ENCODE peak calls at places on chromosome 2, in seven cellular contexts. L, V, E, F, M, Q and S are unnamed samples. For H3K36me3, the result is how much of the 10 kb centered on the place peaks cover.

GRCh38 chr2:161613161-161613560 is 11.1 kb upstream of the SLC4A10 start:
- DNase-seq in L (no peak), V (no peak), E (no peak), F (no peak), M (no peak), Q (no peak), S (no peak)

GRCh38 chr2:190984595-190984994 is 29.4 kb downstream of the STAT1 start:
- DNase-seq in L (peak), V (peak), E (no peak), F (no peak), M (no peak), Q (no peak), S (no peak)

GRCh38 chr2:182649316-182649715 is 66.7 kb upstream of the DNAJC10 start:
- DNase-seq in L (peak), V (peak), E (no peak), F (no peak), M (peak), Q (peak), S (peak)

GRCh38 chr2:25491003-25491696 is 149.4 kb upstream of the DNMT3A start:
- DNase-seq in L (peak), V (no peak), E (no peak), F (no peak), M (no peak), Q (no peak), S (no peak)

GRCh38 chr2:235749121-235749780 is 255.4 kb downstream of the AGAP1 start:
- DNase-seq in L (no peak), V (peak), E (no peak), F (no peak), M (no peak), Q (no peak), S (no peak)

GRCh38 chr2:238974510-238975166 is 126.8 kb downstream of the TWIST2 start:
- DNase-seq in L (peak), V (peak), E (no peak), F (peak), M (no peak), Q (peak), S (no peak)

GRCh38 chr2:11784747-11785610 is 38.5 kb downstream of the LPIN1 start:
- DNase-seq in L (peak), V (peak), E (peak), F (peak), M (peak), Q (peak), S (peak)

GRCh38 chr2:176583530-176584101 is 314.4 kb downstream of the MTX2 start:
- DNase-seq in L (peak), V (peak), E (no peak), F (no peak), M (no peak), Q (no peak), S (no peak)

DNA sequence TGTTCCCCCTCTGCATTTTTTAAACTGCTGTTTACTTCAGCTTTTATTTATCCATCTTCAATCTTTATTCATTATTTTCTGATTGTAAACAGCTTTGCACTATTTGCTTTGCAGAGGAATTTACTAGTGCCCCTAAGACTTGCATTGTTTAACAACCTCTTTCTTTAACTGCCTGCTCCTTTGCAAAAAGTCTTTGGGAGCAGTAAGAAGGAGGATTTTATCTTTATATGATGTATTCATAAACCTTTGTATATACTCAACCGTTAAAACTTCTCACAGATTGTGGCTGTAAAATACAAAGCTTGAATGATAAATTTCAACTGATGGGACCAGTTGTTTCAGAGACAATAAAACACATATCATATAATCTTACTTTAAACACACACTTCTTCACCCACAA is 20.1 kb upstream of the VIT start:
- DNase-seq in L (no peak), V (no peak), E (no peak), F (no peak), M (no peak), Q (no peak), S (no peak)
- H3K4me3 ChIP-seq in L (no peak), V (no peak), E (no peak), F (no peak), M (no peak), Q (no peak), S (no peak)

GRCh38 chr2:73244580-73244979 is 10.5 kb downstream of the CCT7 start:
- DNase-seq in L (no peak), V (no peak), E (no peak), F (no peak), M (no peak), Q (no peak), S (no peak)
- H3K36me3 ChIP-seq in L (half or more), V (half or more), E (half or more), F (under half), M (under half), Q (half or more), S (half or more)

GRCh38 chr2:233950078-233950825 is 33.1 kb downstream of the TRPM8 start:
- DNase-seq in L (no peak), V (no peak), E (no peak), F (no peak), M (no peak), Q (no peak), S (no peak)

GRCh38 chr2:233953106-233953801 is 36.1 kb downstream of the TRPM8 start:
- DNase-seq in L (no peak), V (no peak), E (no peak), F (no peak), M (no peak), Q (no peak), S (no peak)

DNA sequence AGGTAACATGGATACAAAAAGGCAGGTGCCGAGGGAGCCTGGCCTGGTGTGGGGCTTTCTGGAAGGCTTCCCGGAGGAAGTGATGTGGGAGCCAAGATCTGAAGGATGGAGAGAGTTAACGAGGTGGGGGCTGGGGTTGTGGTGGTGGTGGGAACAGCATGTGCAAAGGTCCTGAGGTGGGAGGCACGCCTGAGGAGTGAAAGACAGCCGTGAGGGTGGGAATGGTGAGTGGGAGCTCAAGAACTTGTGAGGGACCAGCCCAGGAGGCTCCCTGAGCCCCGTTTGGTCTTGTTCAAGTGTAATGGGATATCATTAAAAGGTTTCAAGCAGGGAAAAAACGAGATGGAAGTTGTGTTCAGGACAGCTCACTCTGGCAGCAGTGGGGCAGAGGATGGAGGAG is 35.2 kb downstream of the TRPM8 start:
- DNase-seq in L (no peak), V (no peak), E (no peak), F (no peak), M (no peak), Q (no peak), S (no peak)
- H3K27ac ChIP-seq in L (no peak), V (no peak), E (no peak), F (no peak), M (no peak), Q (no peak), S (no peak)

DNA sequence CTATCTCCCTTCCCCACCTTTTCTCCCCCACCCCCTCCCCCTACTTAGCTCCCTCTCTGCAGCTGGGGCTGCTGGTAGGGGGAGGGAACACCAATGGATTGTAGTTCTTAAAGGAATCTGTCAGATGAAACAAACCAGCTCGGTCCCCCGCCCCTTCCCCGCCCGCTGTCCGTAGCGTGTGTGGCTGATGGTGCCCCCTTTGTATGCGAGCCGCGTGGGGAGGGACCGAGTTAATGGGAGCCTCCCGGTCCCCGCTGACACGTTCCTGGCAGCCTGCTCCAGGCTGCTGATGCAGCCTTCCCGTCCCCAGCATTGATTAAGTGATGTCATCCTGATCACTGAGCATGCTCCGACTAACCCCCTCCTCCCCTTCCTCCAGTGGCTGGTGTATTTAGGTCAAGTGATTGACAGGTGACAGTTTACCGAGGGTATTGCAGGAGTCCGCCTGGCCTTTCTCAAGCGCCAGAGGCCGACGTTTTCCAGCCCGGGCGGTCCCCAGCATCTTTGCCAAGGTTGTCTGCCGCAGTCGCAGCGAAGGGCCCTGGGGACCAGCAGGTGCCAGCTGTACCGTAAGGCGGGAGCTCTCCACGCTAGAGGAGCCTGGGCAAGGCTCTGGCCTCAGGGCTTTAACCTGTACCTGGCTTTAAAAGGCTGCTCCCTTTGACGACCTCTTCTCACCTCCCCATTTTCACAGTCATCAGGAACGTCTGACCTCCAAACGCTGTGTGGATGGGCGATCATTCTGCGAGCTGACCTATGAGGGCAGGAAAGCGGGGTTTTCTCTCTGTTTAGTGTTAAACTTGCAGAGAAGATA is 1.8 kb downstream of the KIF5C start:
- DNase-seq in L (peak), V (no peak), E (peak), F (peak), M (peak), Q (peak), S (peak)
- H3K4me3 ChIP-seq in L (peak), V (no peak), E (peak), F (peak), M (peak), Q (peak), S (peak)

GRCh38 chr2:46364797-46365457 is 67.7 kb downstream of the EPAS1 start:
- DNase-seq in L (peak), V (peak), E (peak), F (peak), M (peak), Q (peak), S (peak)

GRCh38 chr2:46362667-46363012 is 65.4 kb downstream of the EPAS1 start:
- DNase-seq in L (no peak), V (no peak), E (no peak), F (no peak), M (no peak), Q (no peak), S (no peak)

GRCh38 chr2:46360303-46360702 is 63.1 kb downstream of the EPAS1 start:
- DNase-seq in L (no peak), V (no peak), E (no peak), F (no peak), M (no peak), Q (no peak), S (no peak)

GRCh38 chr2:46363535-46364170 is 66.4 kb downstream of the EPAS1 start:
- DNase-seq in L (peak), V (peak), E (no peak), F (no peak), M (no peak), Q (no peak), S (no peak)

GRCh38 chr2:46361920-46362666 is 64.9 kb downstream of the EPAS1 start:
- DNase-seq in L (no peak), V (no peak), E (no peak), F (no peak), M (no peak), Q (no peak), S (no peak)
- H3K36me3 ChIP-seq in L (under half), V (under half), E (under half), F (under half), M (under half), Q (under half), S (under half)

GRCh38 chr2:42082026-42082425 is 34.2 kb downstream of the PKDCC start:
- DNase-seq in L (no peak), V (no peak), E (no peak), F (no peak), M (no peak), Q (no peak), S (no peak)
- H3K27ac ChIP-seq in L (no peak), V (no peak), E (no peak), F (no peak), M (no peak), Q (no peak), S (no peak)

GRCh38 chr2:28516430-28516829 is 20.6 kb downstream of the PLB1 start:
- DNase-seq in L (no peak), V (no peak), E (no peak), F (no peak), M (no peak), Q (no peak), S (no peak)
- H3K4me3 ChIP-seq in L (no peak), V (no peak), E (no peak), F (no peak), M (no peak), Q (no peak), S (no peak)

DNA sequence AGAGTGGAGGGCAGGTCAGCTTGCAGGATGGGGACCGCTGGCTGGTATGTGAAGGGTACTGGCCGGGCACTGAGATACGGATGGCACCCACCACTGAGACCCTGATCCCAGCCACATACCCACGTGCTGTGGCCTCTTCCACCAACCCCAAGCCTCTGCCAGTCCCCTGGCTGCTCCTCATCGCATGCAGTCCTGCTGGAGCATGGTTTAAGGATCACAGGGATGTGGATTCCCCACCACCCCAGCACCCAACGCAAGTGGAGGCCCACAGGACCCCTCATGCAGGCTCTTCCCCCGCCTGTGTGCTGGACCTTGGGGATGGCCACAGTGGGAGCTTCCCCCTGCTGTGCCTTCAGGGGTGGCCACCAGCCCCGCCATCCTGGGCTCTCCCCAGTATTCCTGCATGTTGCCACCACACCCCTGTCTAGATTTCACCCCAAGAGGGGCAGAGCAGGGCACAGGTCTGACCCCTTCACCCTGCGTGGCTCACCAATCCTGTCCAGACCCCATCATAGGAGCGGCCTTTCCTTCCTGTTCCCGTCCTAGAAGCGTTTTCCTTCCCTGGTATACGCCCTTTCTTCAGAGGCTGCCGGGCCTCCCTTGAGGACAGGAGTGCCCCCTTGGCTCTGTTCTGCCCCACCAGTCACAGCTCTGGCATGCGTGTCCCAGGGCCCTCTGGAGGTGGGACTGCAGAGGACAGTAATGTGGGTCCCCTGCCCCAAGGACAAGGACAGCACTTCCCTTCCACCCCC is 18.3 kb downstream of the MLPH start:
- DNase-seq in L (no peak), V (no peak), E (no peak), F (no peak), M (no peak), Q (no peak), S (no peak)
- H3K36me3 ChIP-seq in L (half or more), V (half or more), E (under half), F (under half), M (under half), Q (under half), S (under half)

GRCh38 chr2:30758315-30758714 is 48.9 kb downstream of the CAPN13 start:
- DNase-seq in L (no peak), V (no peak), E (no peak), F (no peak), M (no peak), Q (no peak), S (no peak)

GRCh38 chr2:30756971-30757370 is 50.3 kb downstream of the CAPN13 start:
- DNase-seq in L (no peak), V (no peak), E (no peak), F (no peak), M (no peak), Q (no peak), S (no peak)

GRCh38 chr2:30757737-30758136 is 49.5 kb downstream of the CAPN13 start:
- DNase-seq in L (no peak), V (no peak), E (no peak), F (no peak), M (no peak), Q (no peak), S (no peak)

GRCh38 chr2:30756051-30756719 is 51.1 kb downstream of the CAPN13 start:
- DNase-seq in L (peak), V (peak), E (no peak), F (no peak), M (no peak), Q (no peak), S (no peak)

DNA sequence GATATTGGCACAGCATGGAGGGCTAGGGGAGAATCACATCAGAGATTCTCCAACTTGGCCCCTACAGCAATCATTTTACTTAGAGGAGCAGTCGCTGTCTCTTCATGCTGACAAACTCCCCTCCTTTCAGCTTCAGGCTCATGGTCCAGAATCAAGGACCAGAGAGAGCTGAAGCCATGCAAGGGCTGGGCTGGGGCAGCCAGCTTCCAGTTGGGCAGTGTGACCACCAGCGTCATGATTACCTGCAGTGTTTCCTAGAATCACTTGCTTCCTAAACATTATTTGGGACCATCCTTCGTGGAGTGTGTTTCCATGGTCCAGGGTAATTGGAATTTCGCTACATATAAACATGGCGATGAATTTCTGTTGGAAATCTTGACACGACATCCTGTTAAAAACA is 54.4 kb downstream of the CAPN13 start:
- DNase-seq in L (no peak), V (no peak), E (no peak), F (no peak), M (no peak), Q (no peak), S (no peak)
- H3K27ac ChIP-seq in L (no peak), V (no peak), E (no peak), F (no peak), M (no peak), Q (no peak), S (no peak)

GRCh38 chr2:24352664-24353063 is 7.7 kb downstream of the ITSN2 start:
- DNase-seq in L (no peak), V (no peak), E (no peak), F (no peak), M (no peak), Q (no peak), S (no peak)

GRCh38 chr2:24350826-24351626 is 9.3 kb downstream of the ITSN2 start:
- DNase-seq in L (no peak), V (no peak), E (no peak), F (no peak), M (no peak), Q (no peak), S (no peak)

GRCh38 chr2:24353364-24353763 is 7.0 kb downstream of the ITSN2 start:
- DNase-seq in L (no peak), V (no peak), E (no peak), F (no peak), M (no peak), Q (no peak), S (no peak)

GRCh38 chr2:24351981-24352380 is 8.4 kb downstream of the ITSN2 start:
- DNase-seq in L (peak), V (no peak), E (no peak), F (no peak), M (no peak), Q (no peak), S (no peak)

DNA sequence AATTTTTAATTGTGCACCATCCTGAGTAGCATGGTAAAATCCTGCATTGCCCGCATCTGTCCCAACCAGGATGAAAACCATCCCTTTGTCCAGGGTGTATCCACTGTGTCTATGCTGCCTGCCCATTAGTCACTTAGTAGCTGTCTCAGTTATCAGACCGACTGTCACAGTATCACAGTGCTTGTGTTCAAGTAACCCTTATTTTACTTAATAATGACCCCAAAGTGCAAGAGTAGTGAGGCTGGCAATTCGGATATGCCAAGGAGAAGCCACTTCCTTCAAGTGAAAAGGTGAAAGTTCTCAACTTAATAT is 8.8 kb downstream of the ITSN2 start:
- DNase-seq in L (no peak), V (no peak), E (no peak), F (no peak), M (no peak), Q (no peak), S (no peak)
- H3K4me3 ChIP-seq in L (no peak), V (no peak), E (no peak), F (no peak), M (no peak), Q (no peak), S (no peak)